ENCODE peak calls at places on chromosome 6, in seven cellular contexts. One of them, this sample, is unnamed.

GRCh38 chr6:18424201-18424600 is 37.1 kb downstream of the RNF144B start:
- DNase-seq in breast epithelium: no peak
- DNase-seq in Peyer's patch: no peak
- DNase-seq in left ventricle myocardium inferior: no peak
- DNase-seq in PC-3: no peak
- DNase-seq in IMR-90: no peak
- DNase-seq in cardiac muscle cell: no peak
- DNase-seq in this sample: no peak

GRCh38 chr6:22558288-22558882 is 11.0 kb upstream of the HDGFL1 start:
- DNase-seq in breast epithelium: no peak
- DNase-seq in Peyer's patch: no peak
- DNase-seq in left ventricle myocardium inferior: no peak
- DNase-seq in PC-3: peak
- DNase-seq in IMR-90: peak
- DNase-seq in cardiac muscle cell: no peak
- DNase-seq in this sample: no peak

GRCh38 chr6:131678401-131678800 is 22.8 kb downstream of the OR2A4 start:
- DNase-seq in breast epithelium: no peak
- DNase-seq in Peyer's patch: no peak
- DNase-seq in left ventricle myocardium inferior: no peak
- DNase-seq in PC-3: no peak
- DNase-seq in IMR-90: no peak
- DNase-seq in cardiac muscle cell: no peak
- DNase-seq in this sample: no peak

GRCh38 chr6:56688521-56688920 is 45.8 kb upstream of the DST start:
- DNase-seq in breast epithelium: no peak
- DNase-seq in Peyer's patch: no peak
- DNase-seq in left ventricle myocardium inferior: no peak
- DNase-seq in PC-3: peak
- DNase-seq in IMR-90: no peak
- DNase-seq in cardiac muscle cell: no peak
- DNase-seq in this sample: no peak

GRCh38 chr6:33549896-33550295 is 30.2 kb downstream of the BAK1 start:
- DNase-seq in breast epithelium: no peak
- DNase-seq in Peyer's patch: no peak
- DNase-seq in left ventricle myocardium inferior: no peak
- DNase-seq in PC-3: no peak
- DNase-seq in IMR-90: no peak
- DNase-seq in cardiac muscle cell: no peak
- DNase-seq in this sample: no peak

GRCh38 chr6:159100789-159101182 is 56.0 kb upstream of the TAGAP start:
- DNase-seq in breast epithelium: no peak
- DNase-seq in Peyer's patch: no peak
- DNase-seq in left ventricle myocardium inferior: no peak
- DNase-seq in PC-3: no peak
- DNase-seq in IMR-90: no peak
- DNase-seq in cardiac muscle cell: no peak
- DNase-seq in this sample: no peak

GRCh38 chr6:8268606-8269005 is 166.3 kb upstream of the EEF1E1 start:
- DNase-seq in breast epithelium: no peak
- DNase-seq in Peyer's patch: no peak
- DNase-seq in left ventricle myocardium inferior: no peak
- DNase-seq in PC-3: no peak
- DNase-seq in IMR-90: no peak
- DNase-seq in cardiac muscle cell: no peak
- DNase-seq in this sample: no peak

GRCh38 chr6:49835140-49835539 is 31.2 kb downstream of the CRISP1 start:
- DNase-seq in breast epithelium: no peak
- DNase-seq in Peyer's patch: no peak
- DNase-seq in left ventricle myocardium inferior: no peak
- DNase-seq in PC-3: no peak
- DNase-seq in IMR-90: no peak
- DNase-seq in cardiac muscle cell: no peak
- DNase-seq in this sample: no peak

GRCh38 chr6:163337958-163338357 is 76.6 kb upstream of the QKI start:
- DNase-seq in breast epithelium: no peak
- DNase-seq in Peyer's patch: no peak
- DNase-seq in left ventricle myocardium inferior: no peak
- DNase-seq in PC-3: no peak
- DNase-seq in IMR-90: no peak
- DNase-seq in cardiac muscle cell: no peak
- DNase-seq in this sample: no peak

GRCh38 chr6:130848945-130849344 is 21.7 kb downstream of the SMLR1 start:
- DNase-seq in breast epithelium: no peak
- DNase-seq in Peyer's patch: no peak
- DNase-seq in left ventricle myocardium inferior: no peak
- DNase-seq in PC-3: no peak
- DNase-seq in IMR-90: no peak
- DNase-seq in cardiac muscle cell: no peak
- DNase-seq in this sample: no peak

GRCh38 chr6:82996156-82996555 is 69.5 kb downstream of the UBE3D start:
- DNase-seq in breast epithelium: no peak
- DNase-seq in Peyer's patch: no peak
- DNase-seq in left ventricle myocardium inferior: no peak
- DNase-seq in PC-3: no peak
- DNase-seq in IMR-90: no peak
- DNase-seq in cardiac muscle cell: no peak
- DNase-seq in this sample: no peak

GRCh38 chr6:41784581-41785171 is 2.8 kb upstream of the TOMM6 start:
- DNase-seq in breast epithelium: no peak
- DNase-seq in Peyer's patch: no peak
- DNase-seq in left ventricle myocardium inferior: no peak
- DNase-seq in PC-3: no peak
- DNase-seq in IMR-90: no peak
- DNase-seq in cardiac muscle cell: no peak
- DNase-seq in this sample: no peak

GRCh38 chr6:13378669-13379590 is 50.6 kb upstream of the TBC1D7 start:
- DNase-seq in breast epithelium: no peak
- DNase-seq in Peyer's patch: peak
- DNase-seq in left ventricle myocardium inferior: no peak
- DNase-seq in PC-3: peak
- DNase-seq in IMR-90: no peak
- DNase-seq in cardiac muscle cell: no peak
- DNase-seq in this sample: no peak

GRCh38 chr6:34142599-34142998 is 3.3 kb downstream of the GRM4 start:
- DNase-seq in breast epithelium: no peak
- DNase-seq in Peyer's patch: no peak
- DNase-seq in left ventricle myocardium inferior: no peak
- DNase-seq in PC-3: no peak
- DNase-seq in IMR-90: no peak
- DNase-seq in cardiac muscle cell: peak
- DNase-seq in this sample: no peak

GRCh38 chr6:75230484-75231325 is 12.9 kb downstream of the COX7A2 start:
- DNase-seq in breast epithelium: no peak
- DNase-seq in Peyer's patch: no peak
- DNase-seq in left ventricle myocardium inferior: no peak
- DNase-seq in PC-3: peak
- DNase-seq in IMR-90: peak
- DNase-seq in cardiac muscle cell: peak
- DNase-seq in this sample: peak

GRCh38 chr6:143253630-143254029 is 192.9 kb downstream of the AIG1 start:
- DNase-seq in breast epithelium: no peak
- DNase-seq in Peyer's patch: no peak
- DNase-seq in left ventricle myocardium inferior: no peak
- DNase-seq in PC-3: no peak
- DNase-seq in IMR-90: peak
- DNase-seq in cardiac muscle cell: no peak
- DNase-seq in this sample: no peak

GRCh38 chr6:42692151-42692911 is 30.1 kb downstream of the PRPH2 start:
- DNase-seq in breast epithelium: peak
- DNase-seq in Peyer's patch: no peak
- DNase-seq in left ventricle myocardium inferior: no peak
- DNase-seq in PC-3: peak
- DNase-seq in IMR-90: peak
- DNase-seq in cardiac muscle cell: peak
- DNase-seq in this sample: peak

GRCh38 chr6:87806098-87806497 is 104.1 kb upstream of the AKIRIN2 start:
- DNase-seq in breast epithelium: no peak
- DNase-seq in Peyer's patch: no peak
- DNase-seq in left ventricle myocardium inferior: no peak
- DNase-seq in PC-3: no peak
- DNase-seq in IMR-90: no peak
- DNase-seq in cardiac muscle cell: no peak
- DNase-seq in this sample: no peak

GRCh38 chr6:13319891-13320564 is 8.3 kb downstream of the TBC1D7 start:
- DNase-seq in breast epithelium: no peak
- DNase-seq in Peyer's patch: no peak
- DNase-seq in left ventricle myocardium inferior: no peak
- DNase-seq in PC-3: no peak
- DNase-seq in IMR-90: no peak
- DNase-seq in cardiac muscle cell: no peak
- DNase-seq in this sample: no peak

GRCh38 chr6:162184465-162184864 is 543.1 kb downstream of the PRKN start:
- DNase-seq in breast epithelium: no peak
- DNase-seq in Peyer's patch: no peak
- DNase-seq in left ventricle myocardium inferior: no peak
- DNase-seq in PC-3: no peak
- DNase-seq in IMR-90: no peak
- DNase-seq in cardiac muscle cell: no peak
- DNase-seq in this sample: no peak

GRCh38 chr6:20335872-20336271 is 65.8 kb upstream of the E2F3 start:
- DNase-seq in breast epithelium: no peak
- DNase-seq in Peyer's patch: no peak
- DNase-seq in left ventricle myocardium inferior: no peak
- DNase-seq in PC-3: no peak
- DNase-seq in IMR-90: no peak
- DNase-seq in cardiac muscle cell: no peak
- DNase-seq in this sample: no peak

GRCh38 chr6:104473021-104473429 is 386.7 kb downstream of the HACE1 start:
- DNase-seq in breast epithelium: no peak
- DNase-seq in Peyer's patch: no peak
- DNase-seq in left ventricle myocardium inferior: no peak
- DNase-seq in PC-3: no peak
- DNase-seq in IMR-90: no peak
- DNase-seq in cardiac muscle cell: no peak
- DNase-seq in this sample: no peak

GRCh38 chr6:89368107-89368506 is 15.6 kb upstream of the UBE2J1 start:
- DNase-seq in breast epithelium: no peak
- DNase-seq in Peyer's patch: no peak
- DNase-seq in left ventricle myocardium inferior: peak
- DNase-seq in PC-3: peak
- DNase-seq in IMR-90: peak
- DNase-seq in cardiac muscle cell: peak
- DNase-seq in this sample: peak

GRCh38 chr6:151442359-151442758 is 9.6 kb downstream of the RMND1 start:
- DNase-seq in breast epithelium: no peak
- DNase-seq in Peyer's patch: no peak
- DNase-seq in left ventricle myocardium inferior: no peak
- DNase-seq in PC-3: no peak
- DNase-seq in IMR-90: no peak
- DNase-seq in cardiac muscle cell: no peak
- DNase-seq in this sample: no peak

GRCh38 chr6:97473979-97474378 is 191.0 kb upstream of the MMS22L start:
- DNase-seq in breast epithelium: no peak
- DNase-seq in Peyer's patch: no peak
- DNase-seq in left ventricle myocardium inferior: no peak
- DNase-seq in PC-3: no peak
- DNase-seq in IMR-90: no peak
- DNase-seq in cardiac muscle cell: no peak
- DNase-seq in this sample: no peak
- TF ChIP-seq CTCF in breast epithelium: no peak
- TF ChIP-seq CTCF in Peyer's patch: no peak
- TF ChIP-seq CTCF in left ventricle myocardium inferior: no peak
- TF ChIP-seq CTCF in PC-3: no peak
- TF ChIP-seq CTCF in IMR-90: no peak
- TF ChIP-seq CTCF in cardiac muscle cell: no peak
- TF ChIP-seq CTCF in this sample: no peak

DNA sequence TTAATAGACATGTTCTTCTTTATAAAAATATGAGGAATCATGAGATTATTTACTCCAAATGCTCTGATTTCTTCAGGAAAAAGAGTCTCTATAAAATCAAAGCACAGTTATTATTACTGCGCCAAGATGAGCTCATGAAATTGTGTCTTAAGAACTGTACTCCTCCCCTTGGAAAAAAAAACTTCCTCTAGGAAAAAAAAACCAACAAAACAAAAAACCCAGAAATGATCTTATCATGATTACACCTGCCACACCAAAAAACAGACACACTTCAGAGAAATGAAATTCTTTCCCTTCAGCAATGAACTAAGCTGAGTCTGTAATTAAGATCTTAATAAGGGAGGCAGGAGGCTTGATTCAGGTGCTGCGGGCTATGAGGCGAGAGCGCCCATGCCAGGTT is 9.2 kb downstream of the NEDD9 start:
- DNase-seq in breast epithelium: peak
- DNase-seq in Peyer's patch: no peak
- DNase-seq in left ventricle myocardium inferior: no peak
- DNase-seq in PC-3: no peak
- DNase-seq in IMR-90: no peak
- DNase-seq in cardiac muscle cell: no peak
- DNase-seq in this sample: no peak
- H3K27ac ChIP-seq in breast epithelium: peak
- H3K27ac ChIP-seq in Peyer's patch: no peak
- H3K27ac ChIP-seq in left ventricle myocardium inferior: peak
- H3K27ac ChIP-seq in PC-3: no peak
- H3K27ac ChIP-seq in IMR-90: no peak
- H3K27ac ChIP-seq in cardiac muscle cell: no peak
- H3K27ac ChIP-seq in this sample: no peak

GRCh38 chr6:45377041-45377554 is 636 bp downstream of the SUPT3H start:
- DNase-seq in breast epithelium: no peak
- DNase-seq in Peyer's patch: no peak
- DNase-seq in left ventricle myocardium inferior: no peak
- DNase-seq in PC-3: peak
- DNase-seq in IMR-90: peak
- DNase-seq in cardiac muscle cell: no peak
- DNase-seq in this sample: no peak

GRCh38 chr6:45375449-45375848 is 2.3 kb downstream of the SUPT3H start:
- DNase-seq in breast epithelium: no peak
- DNase-seq in Peyer's patch: no peak
- DNase-seq in left ventricle myocardium inferior: no peak
- DNase-seq in PC-3: no peak
- DNase-seq in IMR-90: no peak
- DNase-seq in cardiac muscle cell: no peak
- DNase-seq in this sample: no peak

GRCh38 chr6:45376310-45377040 is 1.3 kb downstream of the SUPT3H start:
- DNase-seq in breast epithelium: no peak
- DNase-seq in Peyer's patch: no peak
- DNase-seq in left ventricle myocardium inferior: no peak
- DNase-seq in PC-3: no peak
- DNase-seq in IMR-90: peak
- DNase-seq in cardiac muscle cell: peak
- DNase-seq in this sample: no peak

GRCh38 chr6:45377555-45378323 is at the start of gene SUPT3H:
- DNase-seq in breast epithelium: peak
- DNase-seq in Peyer's patch: peak
- DNase-seq in left ventricle myocardium inferior: peak
- DNase-seq in PC-3: peak
- DNase-seq in IMR-90: peak
- DNase-seq in cardiac muscle cell: peak
- DNase-seq in this sample: peak

GRCh38 chr6:45378324-45378926 is 691 bp upstream of the SUPT3H start:
- DNase-seq in breast epithelium: no peak
- DNase-seq in Peyer's patch: no peak
- DNase-seq in left ventricle myocardium inferior: peak
- DNase-seq in PC-3: no peak
- DNase-seq in IMR-90: no peak
- DNase-seq in cardiac muscle cell: no peak
- DNase-seq in this sample: peak
- TF ChIP-seq CTCF in breast epithelium: no peak
- TF ChIP-seq CTCF in Peyer's patch: no peak
- TF ChIP-seq CTCF in left ventricle myocardium inferior: no peak
- TF ChIP-seq CTCF in PC-3: no peak
- TF ChIP-seq CTCF in IMR-90: no peak
- TF ChIP-seq CTCF in cardiac muscle cell: no peak
- TF ChIP-seq CTCF in this sample: no peak

GRCh38 chr6:30265594-30265993 is 52.4 kb upstream of the TRIM26 start:
- DNase-seq in breast epithelium: no peak
- DNase-seq in Peyer's patch: no peak
- DNase-seq in left ventricle myocardium inferior: no peak
- DNase-seq in PC-3: no peak
- DNase-seq in IMR-90: no peak
- DNase-seq in cardiac muscle cell: no peak
- DNase-seq in this sample: no peak
- H3K27ac ChIP-seq in breast epithelium: no peak
- H3K27ac ChIP-seq in Peyer's patch: no peak
- H3K27ac ChIP-seq in left ventricle myocardium inferior: no peak
- H3K27ac ChIP-seq in PC-3: no peak
- H3K27ac ChIP-seq in IMR-90: no peak
- H3K27ac ChIP-seq in cardiac muscle cell: no peak
- H3K27ac ChIP-seq in this sample: no peak

This sample was measured in RWPE1.